ENCODE peak calls at places on chromosome 4, in five cellular contexts. D is aorta, F is cardiac muscle cell, M is ovary, X is suprapubic skin. N is an unnamed sample.

GRCh38 chr4:4919926-4920325 is 60.5 kb downstream of the MSX1 start:
- DNase-seq in D (peak; percentile 82), M (no peak), F (no peak), X (peak; percentile 87), N (no peak)

GRCh38 chr4:184475096-184475461 is 729 bp upstream of the IRF2 start:
- DNase-seq in F (peak; percentile 23), D (peak; percentile 79), M (peak; percentile 75), X (peak; percentile 82), N (peak; percentile 78)

GRCh38 chr4:185640809-185641675 is 105.7 kb upstream of the PDLIM3 start:
- DNase-seq in F (peak; percentile 69), X (no peak), D (no peak), M (no peak), N (no peak)

GRCh38 chr4:4985844-4986243 is 33.4 kb downstream of the CYTL1 start:
- DNase-seq in F (no peak), M (no peak), X (no peak), D (no peak), N (no peak)

GRCh38 chr4:168273838-168274237 is 44.7 kb downstream of the DDX60 start:
- DNase-seq in F (no peak), D (no peak), M (no peak), X (no peak), N (no peak)

GRCh38 chr4:156763511-156763910 is 208.1 kb downstream of the PDGFC start:
- DNase-seq in M (no peak), X (no peak), D (no peak), F (no peak), N (no peak)

GRCh38 chr4:150619032-150619431 is 37.1 kb downstream of the MAB21L2 start:
- DNase-seq in F (no peak), M (no peak), X (no peak), D (no peak), N (no peak)

GRCh38 chr4:11073621-11074051 is 355.1 kb downstream of the HS3ST1 start:
- DNase-seq in D (peak; percentile 80), X (no peak), M (peak; percentile 77), F (no peak), N (peak; percentile 87)

GRCh38 chr4:139392797-139393196 is 61.1 kb upstream of the RAB33B start:
- DNase-seq in X (no peak), F (no peak), D (no peak), M (no peak), N (no peak)

GRCh38 chr4:115675721-115676120 is 562.3 kb upstream of the NDST4 start:
- DNase-seq in F (no peak), X (no peak), D (no peak), M (no peak), N (no peak)

DNA sequence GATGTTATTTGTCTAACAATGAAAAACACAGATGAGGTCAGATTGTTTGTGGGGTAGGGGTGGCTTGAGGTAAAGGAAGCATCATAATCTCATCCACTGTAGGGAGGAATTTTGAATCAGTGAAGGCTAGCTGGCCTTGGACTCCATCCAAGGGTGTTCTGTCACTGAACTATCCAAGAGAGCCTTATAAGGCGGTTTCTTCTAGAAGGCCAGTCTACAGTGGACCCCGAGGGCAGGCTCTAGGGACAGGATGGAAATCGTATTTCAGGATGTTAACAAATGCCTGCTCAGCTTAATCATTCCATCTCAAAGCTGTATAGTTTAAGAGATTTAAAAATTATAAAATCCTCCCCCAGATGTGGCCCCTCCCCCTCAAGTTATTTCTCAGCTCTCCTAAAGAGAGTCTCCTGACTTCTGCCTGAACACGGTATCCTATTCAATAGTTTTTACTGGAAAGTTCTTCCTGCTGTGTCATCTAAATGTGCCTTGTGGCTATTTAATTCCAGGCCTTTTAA is 8.1 kb downstream of the IGFBP7 start:
- DNase-seq in D (no peak), X (no peak), F (peak; percentile 85), M (peak; percentile 73), N (peak; percentile 81)
- H3K27ac ChIP-seq in D (peak overlapping the region; percentile 74), X (peak overlapping the region; percentile 53), F (peak overlapping the region; percentile 93), M (peak overlapping the region; percentile 26), N (peak overlapping the region; percentile 71)

DNA sequence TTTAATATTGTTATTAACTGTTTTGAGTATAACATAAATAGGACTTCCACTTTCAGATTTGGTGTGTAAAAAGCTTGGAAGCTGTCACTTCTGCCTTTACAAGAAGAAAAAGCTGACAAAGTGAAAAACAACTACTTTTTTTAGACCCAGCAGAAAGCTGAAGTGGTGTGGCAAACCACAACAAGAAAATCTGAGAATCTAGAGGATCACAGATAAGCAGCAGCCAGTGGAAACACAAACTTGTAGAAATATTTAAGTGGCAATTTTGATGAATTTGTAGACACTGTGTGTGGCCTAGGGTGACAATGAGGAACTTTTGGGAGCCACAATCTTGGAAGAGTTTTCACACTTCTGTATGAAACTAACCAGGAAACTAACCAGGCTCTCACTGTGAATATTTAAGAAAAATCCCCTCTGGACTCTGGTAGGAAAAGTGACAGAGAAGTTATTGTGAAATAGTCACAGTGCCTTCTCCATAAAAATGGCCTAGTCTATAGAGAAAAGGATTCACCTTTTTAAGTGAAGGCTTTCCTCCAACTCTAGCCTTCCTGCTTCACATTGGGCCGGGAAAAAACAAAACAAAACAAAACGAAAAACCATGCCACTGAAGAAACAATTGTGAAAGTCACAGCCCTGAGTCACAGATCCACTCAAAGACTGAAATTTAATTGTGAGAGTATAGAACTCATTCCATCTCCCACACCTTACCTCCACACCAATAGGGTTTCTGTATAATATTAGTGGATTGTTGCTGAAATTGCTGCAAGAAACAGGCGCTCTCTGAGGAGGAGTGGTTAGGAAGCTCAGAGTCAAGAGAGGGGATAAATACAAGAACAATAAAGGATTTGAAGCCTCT is 26.7 kb upstream of the GUCY1A1 start:
- DNase-seq in D (no peak), M (no peak), F (no peak), X (no peak), N (no peak)
- H3K4me3 ChIP-seq in D (no peak overlapping the region), M (no peak overlapping the region), F (no peak overlapping the region), X (no peak overlapping the region), N (no peak overlapping the region)

DNA sequence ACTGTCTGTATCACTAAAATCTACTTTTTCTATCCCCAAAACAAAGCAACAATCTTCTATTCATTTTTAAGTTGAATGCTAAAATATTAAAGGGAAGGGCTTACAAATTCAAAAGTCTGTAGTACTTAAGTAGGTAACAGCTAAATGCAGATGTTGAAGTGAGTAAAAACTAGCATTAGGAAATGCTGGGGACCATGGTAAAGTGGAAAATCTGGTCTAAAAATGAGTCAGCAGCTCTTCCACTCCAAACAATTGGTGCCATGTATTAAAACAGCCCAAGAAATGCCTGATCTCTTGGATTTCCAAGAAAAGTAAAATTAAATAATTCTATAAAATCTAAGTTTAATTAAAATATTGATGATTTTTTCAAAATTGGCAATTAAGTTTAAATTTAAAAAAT is 73.3 kb upstream of the PPP3CA start:
- DNase-seq in M (no peak), X (no peak), F (no peak), D (no peak), N (no peak)
- H3K27ac ChIP-seq in M (no peak overlapping the region), X (no peak overlapping the region), F (no peak overlapping the region), D (no peak overlapping the region), N (no peak overlapping the region)

GRCh38 chr4:143341186-143341755 is 4.6 kb downstream of the GAB1 start:
- DNase-seq in M (no peak), X (no peak), D (no peak), F (peak; percentile 66), N (no peak)

GRCh38 chr4:143337600-143338287 is 1.1 kb downstream of the GAB1 start:
- DNase-seq in X (no peak), D (peak; percentile 82), M (peak; percentile 68), F (peak; percentile 51), N (peak; percentile 67)

GRCh38 chr4:143336828-143337599 is at the start of gene GAB1:
- DNase-seq in D (peak; percentile 91), M (peak; percentile 78), F (peak; percentile 86), X (peak; percentile 85), N (peak; percentile 78)

GRCh38 chr4:143338313-143338712 is 1.6 kb downstream of the GAB1 start:
- DNase-seq in M (no peak), F (no peak), X (no peak), D (no peak), N (no peak)

GRCh38 chr4:143339497-143339896 is 2.8 kb downstream of the GAB1 start:
- DNase-seq in M (no peak), F (no peak), D (no peak), X (no peak), N (no peak)
- H3K4me3 ChIP-seq in M (no peak overlapping the region), F (no peak overlapping the region), D (peak overlapping the region; percentile 90), X (no peak overlapping the region), N (peak overlapping the region; percentile 3)

DNA sequence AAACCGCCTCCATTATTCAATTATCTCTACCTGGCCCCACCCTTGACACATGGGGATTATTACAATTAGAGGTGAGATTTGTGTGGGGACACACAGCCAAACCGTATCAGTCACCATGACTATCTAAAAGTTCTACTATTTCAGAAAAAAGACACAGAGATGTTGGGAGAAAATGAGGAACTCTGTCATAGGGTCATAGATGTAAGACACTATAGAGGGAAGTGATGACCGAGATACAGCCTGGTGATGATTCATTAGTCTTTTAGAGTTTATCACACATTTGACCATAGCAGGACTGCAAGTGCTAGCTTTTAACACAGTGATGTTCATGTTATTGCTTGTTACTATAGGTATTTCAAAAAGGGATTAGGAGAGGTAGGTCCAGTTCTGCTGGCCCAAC is 357.0 kb upstream of the AADAT start:
- DNase-seq in X (no peak), F (no peak), M (no peak), D (no peak), N (no peak)
- H3K27ac ChIP-seq in X (no peak overlapping the region), F (no peak overlapping the region), M (no peak overlapping the region), D (no peak overlapping the region), N (no peak overlapping the region)

DNA sequence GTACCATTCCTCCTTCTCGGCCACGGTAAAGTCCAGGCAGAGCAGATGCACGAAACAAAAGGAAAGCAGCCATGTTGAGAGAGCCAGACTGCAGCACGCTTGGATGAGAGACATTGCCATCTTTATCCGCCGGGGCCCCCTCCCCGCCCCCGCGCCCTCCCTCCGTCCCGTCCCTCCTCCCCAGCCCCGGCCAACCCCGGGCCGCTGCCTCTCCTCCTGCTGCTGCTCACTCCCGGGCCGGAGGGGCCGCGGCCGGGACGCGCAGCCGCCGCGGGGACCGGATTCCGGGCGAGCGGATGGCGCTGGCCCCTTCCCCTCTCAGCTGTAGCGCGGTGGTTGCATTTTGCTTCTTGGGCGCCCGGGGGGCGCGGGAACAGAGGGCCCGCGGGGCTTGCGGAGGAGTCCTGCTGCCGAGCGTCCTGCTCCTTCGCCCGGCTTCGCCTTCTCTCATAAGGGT is 552 bp downstream of the RNF150 start:
- DNase-seq in X (no peak), D (peak; percentile 86), M (peak; percentile 64), F (peak; percentile 73), N (no peak)
- H3K4me3 ChIP-seq in X (peak overlapping the region; percentile 87), D (peak overlapping the region; percentile 71), M (peak overlapping the region; percentile 95), F (peak overlapping the region; percentile 98), N (peak overlapping the region; percentile 73)

N was measured in right atrium auricular region.